ENCODE peak calls at places on chromosomes 5 and 9, in six cellular contexts. G is PC-9, N is IMR-90, F is mucosa of descending colon, M is BE2C, E is Caco-2. O is an unnamed sample.

GRCh38 chr9:88992556-88992955 is 1.3 kb downstream of the S1PR3 start:
- DNase-seq in E (no peak), M (no peak), N (no peak), G (no peak), F (no peak), O (no peak)

GRCh38 chr9:5230554-5230953 is 665 bp upstream of the INSL4 start:
- DNase-seq in N (no peak), E (no peak), F (no peak), G (no peak), M (no peak), O (no peak)

GRCh38 chr9:121950441-121950840 is 142.7 kb downstream of the TTLL11 start:
- DNase-seq in E (no peak), N (no peak), M (no peak), F (no peak), G (no peak), O (no peak)

GRCh38 chr5:181223041-181223728 is at the start of gene TRIM41:
- DNase-seq in E (peak; percentile 99), F (peak; percentile 98), G (peak; percentile 99), M (peak; percentile 100), N (peak; percentile 98), O (peak; percentile 94)

GRCh38 chr5:137945825-137946224 is 56.6 kb downstream of the PKD2L2 start:
- DNase-seq in G (no peak), N (no peak), F (no peak), M (no peak), E (no peak), O (no peak)

GRCh38 chr9:82934949-82935348 is 128.0 kb downstream of the RASEF start:
- DNase-seq in F (no peak), N (peak; percentile 49), E (peak; percentile 56), M (peak; percentile 28), G (peak; percentile 59), O (no peak)

GRCh38 chr9:133280387-133280786 is 5.4 kb upstream of the ABO start:
- DNase-seq in E (peak; percentile 19), F (peak; percentile 47), M (no peak), N (no peak), G (no peak), O (no peak)

GRCh38 chr9:92010705-92011536 is 60.9 kb upstream of the ROR2 start:
- DNase-seq in N (no peak), G (no peak), M (no peak), E (no peak), F (no peak), O (no peak)

GRCh38 chr5:144484124-144484897 is 313.6 kb downstream of the KCTD16 start:
- DNase-seq in F (no peak), M (no peak), N (peak; percentile 67), G (no peak), E (no peak), O (no peak)

GRCh38 chr5:168375214-168375613 is 83.8 kb downstream of the WWC1 start:
- DNase-seq in N (no peak), F (no peak), G (no peak), M (no peak), E (no peak), O (no peak)
- H3K4me3 ChIP-seq in N (no peak overlapping the region), F (no peak overlapping the region), G (no peak overlapping the region), M (no peak overlapping the region), E (no peak overlapping the region), O (no peak overlapping the region)

GRCh38 chr5:142036918-142037317 is 24.1 kb upstream of the GNPDA1 start:
- DNase-seq in N (no peak), F (no peak), M (no peak), G (no peak), E (no peak), O (no peak)
- H3K9me3 ChIP-seq in N (no peaks in the 10 kb centered on the region), F (no peaks in the 10 kb centered on the region), M (no peaks in the 10 kb centered on the region), G (no peaks in the 10 kb centered on the region), E (no peaks in the 10 kb centered on the region), O (no peaks in the 10 kb centered on the region)

DNA sequence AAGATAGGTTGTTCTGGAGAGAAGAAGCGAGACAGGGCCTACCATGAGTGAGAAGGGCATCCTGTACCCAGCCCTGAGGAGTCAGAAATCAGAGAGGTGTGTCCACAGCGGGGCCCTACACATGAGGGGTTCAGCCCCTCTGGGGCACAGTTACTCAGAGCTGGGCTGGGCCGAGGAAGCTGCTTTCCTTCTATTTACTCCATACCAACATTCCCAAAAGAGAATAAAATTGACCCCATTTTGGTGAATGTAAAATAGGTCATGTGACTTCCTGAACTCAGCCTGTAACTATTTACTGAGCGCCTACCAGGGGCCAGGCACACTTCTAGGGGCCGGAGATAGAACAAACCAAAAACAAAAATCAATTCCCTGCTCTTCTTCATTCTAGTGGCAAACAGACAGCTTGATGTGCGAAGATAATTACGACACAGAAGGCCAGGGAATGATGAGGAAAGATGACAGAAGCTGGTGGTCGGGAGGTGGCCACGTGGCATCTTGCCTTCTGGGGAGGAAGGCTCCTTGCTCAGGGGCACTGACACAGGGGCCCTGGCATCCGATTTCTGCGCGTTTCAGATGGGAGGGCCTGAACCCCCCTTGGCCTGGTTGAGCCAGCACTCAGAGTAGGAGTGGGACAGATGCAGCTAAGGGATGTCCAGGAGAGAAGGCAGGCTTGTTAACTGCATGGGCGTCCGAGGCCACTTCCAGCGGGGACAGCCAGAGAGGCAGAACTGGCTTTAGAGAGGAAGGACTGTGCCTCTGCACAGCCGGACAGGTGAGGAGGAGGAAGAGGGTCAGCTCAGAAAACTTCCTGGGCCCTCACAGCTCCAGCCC is 121.8 kb downstream of the NSG2 start:
- DNase-seq in E (no peak), N (no peak), G (no peak), M (no peak), F (no peak), O (no peak)
- H3K4me3 ChIP-seq in E (no peak overlapping the region), N (no peak overlapping the region), G (no peak overlapping the region), M (no peak overlapping the region), F (no peak overlapping the region), O (no peak overlapping the region)

DNA sequence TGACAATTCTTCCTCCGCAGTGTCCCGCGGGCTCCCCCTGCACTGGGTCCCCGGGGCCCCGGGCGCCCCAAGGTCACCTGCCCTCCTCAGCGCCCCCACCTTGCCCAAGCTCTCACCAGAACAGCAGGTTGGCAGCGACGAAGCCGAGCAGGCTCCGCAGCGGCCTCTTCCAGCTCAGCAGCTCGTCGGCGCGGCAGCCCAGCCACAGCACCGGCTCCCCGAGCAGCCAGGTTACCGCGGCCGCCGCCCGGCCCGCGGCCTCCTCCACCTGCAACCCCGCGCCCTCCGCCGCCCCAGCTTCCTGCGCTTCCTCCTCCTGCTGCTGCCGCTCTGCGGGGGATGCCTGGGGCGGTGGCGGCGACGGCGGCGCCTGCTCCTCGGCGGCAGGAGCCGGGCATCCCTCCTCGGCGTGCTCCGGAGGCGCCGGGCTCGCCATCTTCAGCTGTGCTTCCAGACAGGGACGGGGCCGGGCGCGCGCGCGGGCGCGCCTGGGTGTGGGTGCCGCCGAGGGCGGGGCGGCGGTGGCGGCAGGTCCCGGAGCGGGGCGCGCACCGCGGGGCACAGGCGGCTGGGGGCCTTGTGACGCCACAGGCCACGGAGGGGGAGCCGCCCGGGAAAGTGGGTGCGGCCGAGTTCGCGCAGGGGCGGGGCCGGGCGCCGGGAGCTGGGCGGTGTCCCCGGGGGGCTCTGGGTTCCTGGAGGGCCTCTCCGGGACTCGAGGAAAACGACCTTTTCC is at the start of gene RETREG1:
- DNase-seq in N (no peak), F (peak; percentile 81), M (peak; percentile 71), E (peak; percentile 79), G (peak; percentile 62), O (peak; percentile 46)
- H3K9me3 ChIP-seq in N (no peaks in the 10 kb centered on the region), F (no peaks in the 10 kb centered on the region), M (no peaks in the 10 kb centered on the region), E (no peaks in the 10 kb centered on the region), G (no peaks in the 10 kb centered on the region), O (no peaks in the 10 kb centered on the region)